ENCODE peak calls at places on chromosomes 2 and 18, in nine cellular contexts. O, R, Q, D, V, G, P, K and F are unnamed samples.

GRCh38 chr2:163604941-163605555 is 130.8 kb downstream of the FIGN start:
- DNase-seq in O (no peak), R (no peak), Q (peak), D (no peak), V (no peak), G (peak), P (no peak), K (no peak), F (no peak)

GRCh38 chr2:88199912-88200682 is 30.0 kb downstream of the THNSL2 start:
- DNase-seq in O (no peak), R (no peak), Q (no peak), D (peak), V (no peak), G (no peak), P (peak), K (no peak), F (peak)

GRCh38 chr2:150370600-150370999 is 116.9 kb downstream of the RND3 start:
- DNase-seq in O (no peak), R (no peak), Q (no peak), D (no peak), V (no peak), G (no peak), P (no peak), K (no peak), F (no peak)

GRCh38 chr2:217279571-217279970 is 419.7 kb upstream of the TNP1 start:
- DNase-seq in O (no peak), R (no peak), Q (peak), D (no peak), V (no peak), G (peak), P (no peak), K (no peak), F (no peak)

GRCh38 chr2:188410504-188411235 is 119.0 kb downstream of the GULP1 start:
- DNase-seq in O (no peak), R (peak), Q (peak), D (no peak), V (no peak), G (peak), P (no peak), K (no peak), F (no peak)

GRCh38 chr18:39806519-39806918 is 2148.5 kb upstream of the PIK3C3 start:
- DNase-seq in O (no peak), R (peak), Q (peak), D (no peak), V (no peak), G (peak), P (no peak), K (no peak), F (no peak)

GRCh38 chr2:64858541-64859031 is 130.6 kb upstream of the SLC1A4 start:
- DNase-seq in O (no peak), R (no peak), Q (no peak), D (no peak), V (no peak), G (no peak), P (no peak), K (no peak), F (no peak)

GRCh38 chr2:15782009-15782751 is 158.2 kb upstream of the MYCN start:
- DNase-seq in O (no peak), R (peak), Q (no peak), D (no peak), V (no peak), G (peak), P (no peak), K (no peak), F (no peak)

GRCh38 chr18:34492652-34493051 is 217.4 kb upstream of the DTNA start:
- DNase-seq in O (no peak), R (no peak), Q (peak), D (no peak), V (no peak), G (peak), P (no peak), K (no peak), F (no peak)

GRCh38 chr2:3071645-3072044 is 306.0 kb downstream of the EIPR1 start:
- DNase-seq in O (no peak), R (no peak), Q (no peak), D (no peak), V (no peak), G (no peak), P (no peak), K (no peak), F (no peak)

GRCh38 chr2:14137643-14138042 is 494.9 kb upstream of the LRATD1 start:
- DNase-seq in O (no peak), R (peak), Q (no peak), D (no peak), V (no peak), G (peak), P (no peak), K (no peak), F (no peak)

GRCh38 chr2:37600735-37601134 is 70.7 kb downstream of the CDC42EP3 start:
- DNase-seq in O (no peak), R (no peak), Q (no peak), D (no peak), V (no peak), G (no peak), P (no peak), K (no peak), F (no peak)

GRCh38 chr2:159996792-159997546 is 65.4 kb downstream of the PLA2R1 start:
- DNase-seq in O (no peak), R (no peak), Q (peak), D (no peak), V (no peak), G (no peak), P (no peak), K (no peak), F (no peak)

GRCh38 chr2:61354486-61355197 is 116.2 kb downstream of the USP34 start:
- DNase-seq in O (no peak), R (no peak), Q (no peak), D (no peak), V (no peak), G (no peak), P (no peak), K (no peak), F (no peak)

GRCh38 chr18:29188760-29189159 is 1011.8 kb upstream of the CDH2 start:
- DNase-seq in O (no peak), R (no peak), Q (no peak), D (no peak), V (no peak), G (peak), P (no peak), K (no peak), F (no peak)

GRCh38 chr2:95279435-95280035 is 5.3 kb downstream of the PROM2 start:
- DNase-seq in O (no peak), R (no peak), Q (no peak), D (no peak), V (no peak), G (no peak), P (no peak), K (no peak), F (no peak)

DNA sequence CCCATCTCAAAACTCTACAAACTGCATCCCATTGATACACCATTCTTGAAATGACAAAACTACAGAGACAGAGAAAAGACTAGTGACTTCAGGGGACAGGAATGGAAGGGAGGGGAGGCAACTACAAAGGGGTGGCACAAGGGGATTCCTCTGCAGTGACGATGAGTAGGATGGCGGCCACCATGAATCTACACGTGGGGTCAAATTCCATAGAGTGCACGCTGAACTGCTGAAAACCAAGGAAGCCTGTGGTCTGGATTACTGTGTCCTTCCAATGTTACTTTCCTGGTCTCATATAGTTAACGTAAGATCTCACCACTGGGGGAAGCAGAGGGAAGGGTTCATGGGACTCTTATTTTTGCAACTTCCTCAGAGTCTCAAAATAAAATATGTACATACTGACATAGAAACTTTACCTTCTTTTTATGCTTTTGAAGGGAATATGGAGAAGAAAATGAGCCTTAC is 23.6 kb downstream of the COX7A2L start:
- DNase-seq in O (no peak), R (no peak), Q (no peak), D (no peak), V (no peak), G (no peak), P (no peak), K (no peak), F (no peak)
- TF ChIP-seq CTCF in O (no peak), R (no peak), Q (peak), D (no peak), V (no peak), G (peak), P (no peak), K (peak), F (no peak)

DNA sequence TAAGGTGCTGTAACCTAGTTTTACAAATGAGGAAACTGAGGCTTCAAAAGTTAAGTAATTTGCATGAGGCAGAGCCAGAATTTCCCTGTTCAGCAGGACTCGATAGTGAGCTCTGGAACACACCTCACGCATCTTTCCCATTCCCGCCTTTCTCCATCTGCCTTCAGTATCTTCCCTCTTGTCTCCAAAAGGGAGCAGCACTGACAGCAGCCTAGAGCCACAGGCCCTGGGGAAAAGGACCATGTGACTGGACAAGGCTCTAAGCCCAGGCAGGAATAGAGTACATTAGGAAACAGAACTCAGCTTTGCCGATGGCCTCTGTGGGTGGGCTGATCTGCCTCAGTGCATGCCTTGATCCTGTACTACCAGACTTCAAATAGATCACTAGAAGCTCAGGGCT is 21.5 kb downstream of the GPR155 start:
- DNase-seq in O (no peak), R (peak), Q (no peak), D (no peak), V (no peak), G (no peak), P (no peak), K (no peak), F (no peak)
- TF ChIP-seq CTCF in O (no peak), R (no peak), Q (no peak), D (no peak), V (no peak), G (peak), P (no peak), K (no peak), F (no peak)

DNA sequence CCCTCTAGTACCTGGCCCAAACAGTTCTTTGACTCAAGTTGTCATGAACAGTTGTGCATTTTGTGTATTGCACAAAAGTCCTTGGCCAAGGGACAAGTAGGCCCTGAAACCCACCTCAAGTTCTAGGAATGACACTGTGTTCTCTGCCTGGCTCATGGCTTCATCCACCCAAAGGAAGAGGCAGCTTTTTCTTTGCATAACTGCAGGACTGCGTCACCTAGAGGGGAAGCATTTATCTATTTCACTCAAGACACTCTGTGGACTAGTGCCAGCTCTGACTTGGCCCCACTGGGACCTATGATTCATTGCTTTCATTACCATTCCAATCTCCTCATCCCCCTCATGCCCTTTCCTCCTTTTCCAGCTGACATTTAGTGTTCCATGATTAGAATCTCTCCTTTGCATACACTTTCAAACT is 119.3 kb upstream of the SIX2 start:
- DNase-seq in O (no peak), R (peak), Q (peak), D (no peak), V (peak), G (peak), P (no peak), K (no peak), F (no peak)
- TF ChIP-seq CTCF in O (no peak), R (peak), Q (no peak), D (no peak), V (no peak), G (peak), P (no peak), K (no peak), F (no peak)

DNA sequence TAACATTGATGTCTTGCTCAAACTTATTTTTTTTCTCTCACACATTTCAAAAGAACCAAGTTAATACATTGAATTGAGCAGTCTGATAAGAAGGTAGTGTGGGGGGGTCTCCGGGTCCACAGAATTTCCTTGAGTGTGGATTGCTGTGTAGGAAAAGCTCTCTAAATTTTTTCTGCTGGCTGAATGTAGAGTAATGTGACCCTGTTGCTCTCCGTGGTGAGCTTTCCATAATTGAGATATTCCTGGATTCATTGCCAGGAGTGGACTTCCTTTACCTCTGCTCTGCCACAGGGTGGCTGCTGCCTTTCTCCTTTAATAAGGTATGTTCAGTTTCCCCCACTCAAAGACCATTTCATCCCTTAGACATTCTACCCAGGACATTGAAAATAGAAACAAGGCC is 50.9 kb downstream of the PKP4 start:
- DNase-seq in O (no peak), R (no peak), Q (peak), D (no peak), V (no peak), G (no peak), P (no peak), K (no peak), F (no peak)
- TF ChIP-seq CTCF in O (no peak), R (no peak), Q (no peak), D (no peak), V (no peak), G (no peak), P (no peak), K (no peak), F (no peak)

GRCh38 chr2:233418052-233418760 is 63.9 kb downstream of the DGKD start:
- DNase-seq in O (no peak), R (peak), Q (no peak), D (no peak), V (no peak), G (peak), P (no peak), K (no peak), F (no peak)
- TF ChIP-seq CTCF in O (no peak), R (no peak), Q (no peak), D (no peak), V (no peak), G (no peak), P (no peak), K (no peak), F (no peak)

GRCh38 chr18:33460681-33461080 is 20.2 kb upstream of the CCDC178 start:
- DNase-seq in O (no peak), R (no peak), Q (no peak), D (no peak), V (no peak), G (no peak), P (no peak), K (no peak), F (no peak)
- TF ChIP-seq CTCF in O (no peak), R (no peak), Q (no peak), D (no peak), V (no peak), G (no peak), P (no peak), K (no peak), F (no peak)

GRCh38 chr2:241901500-241902351 is 32.2 kb downstream of the RTP5 start:
- DNase-seq in O (no peak), R (no peak), Q (no peak), D (no peak), V (no peak), G (no peak), P (no peak), K (no peak), F (no peak)
- TF ChIP-seq CTCF in O (no peak), R (no peak), Q (no peak), D (no peak), V (no peak), G (no peak), P (no peak), K (no peak), F (no peak)

GRCh38 chr2:105787376-105788318 is 42.9 kb downstream of the NCK2 start:
- DNase-seq in O (no peak), R (no peak), Q (no peak), D (no peak), V (no peak), G (peak), P (peak), K (no peak), F (no peak)

GRCh38 chr2:105790467-105791118 is 45.9 kb downstream of the NCK2 start:
- DNase-seq in O (no peak), R (no peak), Q (no peak), D (no peak), V (no peak), G (peak), P (no peak), K (no peak), F (no peak)

GRCh38 chr2:105791229-105791628 is 46.5 kb downstream of the NCK2 start:
- DNase-seq in O (no peak), R (no peak), Q (no peak), D (no peak), V (no peak), G (no peak), P (no peak), K (no peak), F (no peak)

GRCh38 chr2:105788670-105789290 is 44.1 kb downstream of the NCK2 start:
- DNase-seq in O (no peak), R (no peak), Q (no peak), D (no peak), V (no peak), G (no peak), P (no peak), K (no peak), F (no peak)

DNA sequence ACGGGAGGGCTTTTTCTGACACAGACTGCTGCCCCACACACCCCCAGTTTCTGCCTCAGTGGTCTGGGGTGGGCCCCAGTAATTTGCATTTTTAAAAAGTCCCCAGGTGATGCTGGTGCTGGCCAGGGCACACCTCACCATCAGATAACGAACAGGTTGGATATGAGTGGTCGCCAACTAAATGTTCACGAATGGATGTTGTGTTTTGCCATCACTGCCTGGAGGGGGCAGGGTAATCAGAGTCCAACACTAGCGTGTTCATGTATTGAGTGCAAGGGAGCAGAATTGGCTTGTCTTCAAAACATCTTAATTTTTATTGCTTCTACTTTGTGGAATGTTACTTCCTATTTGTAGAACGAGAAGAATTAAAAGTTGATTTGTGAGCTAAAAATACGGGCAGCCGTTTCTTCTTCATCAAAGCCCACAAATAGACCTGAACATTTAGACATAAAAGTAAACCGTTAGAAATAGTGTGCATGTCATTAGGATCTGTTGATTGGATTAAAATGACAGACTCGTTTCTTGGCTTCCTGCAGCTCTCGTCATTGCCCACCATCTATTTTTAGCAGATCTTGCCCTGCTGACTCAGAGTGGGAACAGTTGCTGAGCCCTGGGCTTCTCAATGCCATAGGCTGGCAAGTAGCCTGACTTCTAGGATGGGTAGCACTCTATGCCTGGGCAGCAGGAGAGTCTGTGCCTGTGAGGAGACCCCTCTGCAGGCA is 45.2 kb downstream of the NCK2 start:
- DNase-seq in O (peak), R (no peak), Q (peak), D (peak), V (no peak), G (peak), P (peak), K (peak), F (peak)
- TF ChIP-seq CTCF in O (no peak), R (no peak), Q (no peak), D (peak), V (no peak), G (peak), P (no peak), K (peak), F (peak)

GRCh38 chr2:21012557-21012937 is 31.3 kb downstream of the APOB start:
- DNase-seq in O (no peak), R (no peak), Q (no peak), D (no peak), V (no peak), G (no peak), P (no peak), K (no peak), F (no peak)
- TF ChIP-seq CTCF in O (no peak), R (no peak), Q (no peak), D (no peak), V (no peak), G (no peak), P (no peak), K (no peak), F (no peak)

GRCh38 chr2:58594175-58594574 is 353.1 kb upstream of the FANCL start:
- DNase-seq in O (no peak), R (peak), Q (no peak), D (no peak), V (no peak), G (peak), P (peak), K (no peak), F (no peak)
- TF ChIP-seq CTCF in O (no peak), R (no peak), Q (peak), D (no peak), V (no peak), G (peak), P (no peak), K (peak), F (no peak)